ENCODE peak calls at places on chromosomes 4 and X, in four cellular contexts. T, Y, F and U are unnamed samples.

GRCh38 chr4:83112678-83113428 is 1.7 kb downstream of the PLAC8 start:
- DNase-seq in T (no peak), Y (no peak), F (no peak), U (no peak)

GRCh38 chr4:159175165-159175988 is 72.5 kb downstream of the RAPGEF2 start:
- DNase-seq in T (no peak), Y (peak), F (peak), U (peak)

GRCh38 chr4:169033660-169034059 is 23.6 kb upstream of the CBR4 start:
- DNase-seq in T (no peak), Y (no peak), F (no peak), U (no peak)

GRCh38 chrX:17082831-17083230 is 136.4 kb downstream of the REPS2 start:
- DNase-seq in T (no peak), Y (no peak), F (no peak), U (no peak)

GRCh38 chr4:47915378-47915777 is 995 bp upstream of the NFXL1 start:
- DNase-seq in T (no peak), Y (no peak), F (no peak), U (no peak)

GRCh38 chrX:136572030-136572429 is 40.0 kb downstream of the VGLL1 start:
- DNase-seq in T (no peak), Y (no peak), F (no peak), U (no peak)

GRCh38 chrX:154434394-154435168 is 2.4 kb upstream of the GDI1 start:
- DNase-seq in T (no peak), Y (no peak), F (no peak), U (no peak)

GRCh38 chrX:109862386-109862910 is 129.4 kb upstream of the ACSL4 start:
- DNase-seq in T (no peak), Y (no peak), F (no peak), U (no peak)

GRCh38 chr4:15714616-15715015 is 11.8 kb downstream of the BST1 start:
- DNase-seq in T (no peak), Y (no peak), F (no peak), U (peak)

GRCh38 chrX:145393702-145394235 is 146.5 kb downstream of the SPANXN1 start:
- DNase-seq in T (no peak), Y (no peak), F (no peak), U (no peak)

GRCh38 chr4:43243433-43244116 is 351.1 kb downstream of the GRXCR1 start:
- DNase-seq in T (no peak), Y (no peak), F (no peak), U (no peak)

GRCh38 chr4:156734965-156735895 is 236.4 kb downstream of the PDGFC start:
- DNase-seq in T (no peak), Y (no peak), F (no peak), U (no peak)

GRCh38 chr4:93760284-93760683 is 68.3 kb upstream of the ATOH1 start:
- DNase-seq in T (no peak), Y (no peak), F (no peak), U (no peak)

GRCh38 chr4:25900310-25900709 is 13.7 kb upstream of the SMIM20 start:
- DNase-seq in T (no peak), Y (no peak), F (no peak), U (no peak)

GRCh38 chrX:9501362-9501761 is 36.5 kb downstream of the TBL1X start:
- DNase-seq in T (no peak), Y (no peak), F (no peak), U (no peak)

GRCh38 chr4:26836539-26836938 is 24.1 kb upstream of the STIM2 start:
- DNase-seq in T (no peak), Y (no peak), F (no peak), U (no peak)

GRCh38 chrX:153635788-153636668 is 11.0 kb upstream of the DUSP9 start:
- DNase-seq in T (no peak), Y (no peak), F (no peak), U (no peak)

GRCh38 chrX:96929036-96929435 is 45.3 kb downstream of the RPA4 start:
- DNase-seq in T (no peak), Y (no peak), F (no peak), U (no peak)